ENCODE peak calls at places on chromosomes 12 and 14, in four cellular contexts. V is stomach, U is Panc1, R is tibial nerve. K is an unnamed sample.

GRCh38 chr14:24430682-24431568 is 1.2 kb downstream of the KHNYN start:
- DNase-seq in V (peak), R (no peak), U (no peak), K (peak)

GRCh38 chr12:132188451-132189298 is 44.4 kb downstream of the NOC4L start:
- DNase-seq in R (no peak), V (no peak), U (no peak), K (no peak)

GRCh38 chr12:94427520-94428381 is 31.9 kb downstream of the CEP83 start:
- DNase-seq in R (peak), V (no peak), U (no peak), K (no peak)

GRCh38 chr12:42725839-42726238 is 136.3 kb upstream of the PRICKLE1 start:
- DNase-seq in V (no peak), U (no peak), R (no peak), K (peak)

GRCh38 chr12:113462880-113463745 is 8.6 kb downstream of the LHX5 start:
- DNase-seq in V (no peak), U (no peak), R (no peak), K (no peak)

GRCh38 chr14:55426881-55427280 is 13.5 kb downstream of the TBPL2 start:
- DNase-seq in R (no peak), V (no peak), U (no peak), K (no peak)

GRCh38 chr14:34050606-34051005 is 99.7 kb upstream of the EGLN3 start:
- DNase-seq in V (no peak), R (no peak), U (no peak), K (peak)

GRCh38 chr12:14366211-14366762 is 805 bp downstream of the ATF7IP start:
- DNase-seq in U (no peak), V (no peak), R (no peak), K (peak)

GRCh38 chr14:96268426-96269358 is 12.7 kb downstream of the BDKRB1 start:
- DNase-seq in U (no peak), V (no peak), R (peak), K (peak)

GRCh38 chr12:71562681-71563595 is 100.7 kb downstream of the ZFC3H1 start:
- DNase-seq in R (no peak), U (no peak), V (no peak), K (no peak)

GRCh38 chr12:118649765-118650585 is 273.6 kb downstream of the SUDS3 start:
- DNase-seq in V (no peak), U (no peak), R (no peak), K (no peak)

GRCh38 chr12:131060011-131060703 is 106.5 kb downstream of the ADGRD1 start:
- DNase-seq in V (peak), U (no peak), R (no peak), K (no peak)

GRCh38 chr14:63276492-63277342 is 42.0 kb downstream of the GPHB5 start:
- DNase-seq in R (no peak), U (peak), V (no peak), K (peak)

GRCh38 chr12:7035464-7035863 is 17.2 kb upstream of the LPCAT3 start:
- DNase-seq in R (no peak), U (no peak), V (no peak), K (no peak)

GRCh38 chr14:101410126-101410525 is 151.2 kb upstream of the DIO3 start:
- DNase-seq in U (no peak), R (no peak), V (no peak), K (no peak)
- TF ChIP-seq CTCF in U (no peak), R (no peak), V (no peak), K (no peak)

GRCh38 chr12:49094104-49094948 is at the start of gene DHH:
- DNase-seq in U (no peak), R (no peak), V (no peak), K (no peak)
- H3K4me3 ChIP-seq in U (peak), R (peak), V (peak), K (no peak)

DNA sequence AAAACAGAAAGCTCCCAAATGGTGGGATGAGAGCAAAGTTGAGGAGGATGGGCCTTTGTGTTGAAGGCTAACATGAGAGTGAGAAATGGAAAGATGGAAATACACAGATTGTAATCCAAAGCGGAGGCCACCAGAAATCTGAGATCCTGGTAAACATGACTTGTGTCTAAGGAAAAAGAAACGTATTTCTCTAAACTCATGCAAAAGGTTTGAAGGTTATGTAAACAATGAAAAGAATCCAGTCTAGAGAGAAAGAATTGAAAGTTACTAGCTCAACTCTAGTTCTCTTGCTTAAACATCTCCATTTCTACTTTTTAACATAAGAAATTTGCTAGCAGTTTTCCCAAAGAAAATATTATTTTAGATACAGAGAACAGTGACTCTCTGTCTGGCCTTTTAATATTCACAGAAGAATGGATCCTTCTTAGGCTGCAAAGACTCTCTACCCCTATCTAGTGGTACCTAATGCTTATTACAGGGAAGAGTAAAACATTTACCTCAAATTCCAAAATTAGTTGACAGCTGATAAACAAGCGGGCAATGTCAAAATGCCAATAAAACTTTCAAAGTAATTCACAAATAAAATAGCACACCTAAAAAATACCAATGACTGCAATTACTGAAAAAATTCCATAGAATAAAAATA is 75.8 kb upstream of the SOX5 start:
- DNase-seq in U (no peak), V (no peak), R (no peak), K (peak)
- TF ChIP-seq CTCF in U (peak), V (no peak), R (no peak), K (peak)

GRCh38 chr12:111602348-111602747 is 3.2 kb upstream of the ATXN2 start:
- DNase-seq in U (no peak), R (no peak), V (no peak), K (no peak)

GRCh38 chr12:111598637-111599458 is at the start of gene ATXN2:
- DNase-seq in V (peak), R (peak), U (no peak), K (peak)

GRCh38 chr12:111597731-111598636 is 1.1 kb downstream of the ATXN2 start:
- DNase-seq in R (peak), V (peak), U (no peak), K (peak)

GRCh38 chr12:111599459-111600295 is 562 bp upstream of the ATXN2 start:
- DNase-seq in R (peak), V (peak), U (peak), K (peak)

GRCh38 chr12:111600296-111600562 is 1.1 kb upstream of the ATXN2 start:
- DNase-seq in R (no peak), U (no peak), V (no peak), K (no peak)
- H3K4me3 ChIP-seq in R (peak), U (peak), V (peak), K (peak)